ENCODE peak calls at places on chromosomes 16 and 17, in seven cellular contexts. I, H, D, Q, W, Y and G are unnamed samples.

GRCh38 chr16:57308041-57308440 is 23.6 kb upstream of the PLLP start:
- DNase-seq in I (no peak), H (peak), D (no peak), Q (no peak), W (no peak), Y (no peak), G (peak)

GRCh38 chr17:49739662-49740271 is 24.2 kb downstream of the FAM117A start:
- DNase-seq in I (peak), H (peak), D (peak), Q (peak), W (peak), Y (peak), G (peak)

GRCh38 chr17:69608808-69609494 is 194.5 kb downstream of the MAP2K6 start:
- DNase-seq in I (no peak), H (peak), D (no peak), Q (no peak), W (no peak), Y (no peak), G (no peak)

GRCh38 chr17:16363749-16364536 is 10.7 kb upstream of the CENPV start:
- DNase-seq in I (peak), H (peak), D (peak), Q (peak), W (peak), Y (peak), G (peak)

GRCh38 chr16:63744077-63744874 is 1377.6 kb downstream of the CDH11 start:
- DNase-seq in I (no peak), H (no peak), D (no peak), Q (no peak), W (no peak), Y (no peak), G (no peak)

GRCh38 chr16:68275611-68276191 is 11.4 kb downstream of the SLC7A6 start:
- DNase-seq in I (no peak), H (peak), D (no peak), Q (no peak), W (no peak), Y (no peak), G (no peak)

GRCh38 chr17:46940692-46941404 is 17.9 kb downstream of the GOSR2 start:
- DNase-seq in I (peak), H (peak), D (peak), Q (peak), W (peak), Y (peak), G (peak)

GRCh38 chr16:11612110-11612981 is 25.6 kb upstream of the LITAF start:
- DNase-seq in I (peak), H (peak), D (no peak), Q (no peak), W (no peak), Y (no peak), G (peak)

GRCh38 chr16:87926246-87927194 is 9.8 kb downstream of the CA5A start:
- DNase-seq in I (no peak), H (no peak), D (no peak), Q (no peak), W (no peak), Y (no peak), G (peak)

GRCh38 chr17:43338886-43339516 is 59.8 kb upstream of the ARL4D start:
- DNase-seq in I (peak), H (peak), D (peak), Q (peak), W (peak), Y (peak), G (peak)

GRCh38 chr16:27455700-27456099 is 53.7 kb downstream of the IL21R start:
- DNase-seq in I (no peak), H (peak), D (no peak), Q (no peak), W (no peak), Y (no peak), G (no peak)

GRCh38 chr16:48536600-48537200 is 73.3 kb downstream of the N4BP1 start:
- DNase-seq in I (no peak), H (no peak), D (no peak), Q (no peak), W (no peak), Y (no peak), G (no peak)

GRCh38 chr16:74184839-74185238 is 111.8 kb upstream of the PSMD7 start:
- DNase-seq in I (no peak), H (no peak), D (no peak), Q (no peak), W (no peak), Y (no peak), G (no peak)

GRCh38 chr16:75733305-75734141 is 7.2 kb upstream of the CPHXL start:
- DNase-seq in I (no peak), H (no peak), D (no peak), Q (peak), W (no peak), Y (no peak), G (no peak)

GRCh38 chr17:4201231-4201630 is 58.2 kb downstream of the CYB5D2 start:
- DNase-seq in I (no peak), H (no peak), D (no peak), Q (no peak), W (no peak), Y (no peak), G (no peak)

GRCh38 chr16:4682616-4683254 is 10.6 kb upstream of the NUDT16L1 start:
- DNase-seq in I (no peak), H (peak), D (no peak), Q (no peak), W (no peak), Y (no peak), G (peak)
- H3K27ac ChIP-seq in I (no peak), H (no peak), D (no peak), Q (no peak), W (no peak), Y (peak), G (no peak)

DNA sequence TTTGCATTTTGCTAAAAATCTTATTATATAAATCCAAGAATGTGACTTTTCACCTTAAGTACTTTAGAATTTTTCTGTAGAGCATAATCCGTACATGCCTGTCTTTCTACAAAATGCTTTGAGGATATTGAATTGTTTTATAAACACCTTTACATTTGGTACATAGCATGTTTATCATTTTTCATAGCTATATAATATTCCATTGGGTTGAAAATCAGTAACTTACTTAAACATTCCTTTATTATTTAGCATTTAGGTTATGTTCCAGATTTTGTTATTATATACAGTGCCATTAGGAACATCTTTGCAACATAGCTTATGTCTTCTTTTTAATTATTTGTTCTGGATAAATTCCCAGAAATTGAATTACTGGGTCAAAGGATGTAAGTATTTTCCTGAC is 17.0 kb upstream of the NOL11 start:
- DNase-seq in I (no peak), H (no peak), D (no peak), Q (no peak), W (no peak), Y (no peak), G (no peak)
- H3K27ac ChIP-seq in I (no peak), H (no peak), D (no peak), Q (no peak), W (no peak), Y (no peak), G (no peak)

GRCh38 chr17:19747829-19748806 is at the start of gene ALDH3A1:
- DNase-seq in I (peak), H (no peak), D (no peak), Q (no peak), W (no peak), Y (peak), G (no peak)
- H3K27ac ChIP-seq in I (no peak), H (no peak), D (no peak), Q (no peak), W (no peak), Y (peak), G (no peak)

GRCh38 chr16:30368122-30368791 is 2.0 kb downstream of the TBC1D10B start:
- DNase-seq in I (no peak), H (peak), D (no peak), Q (peak), W (no peak), Y (no peak), G (no peak)

GRCh38 chr16:30366511-30366910 is 3.8 kb downstream of the TBC1D10B start:
- DNase-seq in I (no peak), H (no peak), D (no peak), Q (no peak), W (no peak), Y (no peak), G (no peak)

GRCh38 chr16:30369091-30369937 is 980 bp downstream of the TBC1D10B start:
- DNase-seq in I (no peak), H (peak), D (no peak), Q (no peak), W (no peak), Y (no peak), G (peak)

GRCh38 chr16:30368792-30369090 is 1.6 kb downstream of the TBC1D10B start:
- DNase-seq in I (no peak), H (no peak), D (no peak), Q (no peak), W (no peak), Y (no peak), G (no peak)

GRCh38 chr16:30367349-30368009 is 2.8 kb downstream of the TBC1D10B start:
- DNase-seq in I (no peak), H (no peak), D (no peak), Q (no peak), W (no peak), Y (no peak), G (no peak)
- H3K27ac ChIP-seq in I (no peak), H (no peak), D (peak), Q (peak), W (no peak), Y (peak), G (peak)

GRCh38 chr16:66746048-66746447 is 5.4 kb downstream of the DYNC1LI2 start:
- DNase-seq in I (no peak), H (no peak), D (no peak), Q (no peak), W (no peak), Y (no peak), G (no peak)
- H3K27ac ChIP-seq in I (no peak), H (no peak), D (no peak), Q (no peak), W (no peak), Y (no peak), G (no peak)

DNA sequence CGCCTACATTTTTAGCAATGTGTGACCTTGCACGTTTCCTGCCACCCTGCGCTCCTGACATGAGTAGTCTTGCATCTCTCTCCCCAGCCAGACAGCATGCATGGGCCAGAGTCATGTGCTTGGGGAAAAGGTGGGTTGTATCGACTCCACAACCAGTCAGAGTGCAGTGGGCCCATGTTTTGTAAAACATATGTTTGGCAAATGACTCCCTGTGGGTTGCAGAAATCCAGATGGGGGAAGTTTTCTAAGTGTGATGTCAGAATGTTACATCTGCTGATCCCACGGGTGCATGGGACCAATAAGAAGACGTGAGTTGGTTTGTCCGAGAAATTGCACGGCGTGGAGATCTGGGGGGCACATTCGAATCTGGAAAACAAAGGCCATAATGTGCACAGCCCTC is 147.1 kb downstream of the FOXL1 start:
- DNase-seq in I (no peak), H (no peak), D (no peak), Q (no peak), W (no peak), Y (no peak), G (peak)
- H3K27ac ChIP-seq in I (no peak), H (no peak), D (no peak), Q (no peak), W (no peak), Y (no peak), G (no peak)

DNA sequence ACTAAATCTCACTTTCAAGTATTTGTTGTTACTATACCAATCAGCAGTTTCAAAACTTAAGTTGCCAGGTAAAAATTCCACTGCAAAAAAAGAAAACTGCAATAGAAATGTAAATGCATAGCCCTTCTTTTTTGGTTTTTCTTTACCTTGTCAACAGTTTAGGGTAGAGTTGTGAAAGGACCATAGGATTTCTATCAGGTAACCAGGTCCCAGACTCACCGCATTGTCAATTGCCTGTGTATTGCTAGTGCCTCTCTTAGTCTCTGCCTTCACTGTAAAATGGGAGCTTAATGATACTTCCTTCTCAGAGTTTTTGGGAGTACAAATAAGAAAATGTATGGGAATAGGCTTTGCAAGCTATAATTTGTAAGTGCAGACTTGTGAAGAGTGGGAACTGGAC is 145.0 kb downstream of the FTO start:
- DNase-seq in I (no peak), H (no peak), D (no peak), Q (no peak), W (no peak), Y (no peak), G (no peak)
- H3K27ac ChIP-seq in I (no peak), H (no peak), D (no peak), Q (no peak), W (no peak), Y (no peak), G (no peak)

GRCh38 chr17:61413654-61414133 is 14.1 kb downstream of the TBX2 start:
- DNase-seq in I (no peak), H (no peak), D (no peak), Q (no peak), W (no peak), Y (no peak), G (peak)
- H3K27ac ChIP-seq in I (no peak), H (no peak), D (peak), Q (no peak), W (no peak), Y (no peak), G (no peak)

GRCh38 chr17:47967607-47968252 is 3.2 kb upstream of the CDK5RAP3 start:
- DNase-seq in I (peak), H (peak), D (no peak), Q (no peak), W (no peak), Y (no peak), G (no peak)
- H3K27ac ChIP-seq in I (peak), H (peak), D (peak), Q (no peak), W (no peak), Y (no peak), G (no peak)

GRCh38 chr17:77313831-77314230 is 173.1 kb downstream of the SEC14L1 start:
- DNase-seq in I (no peak), H (no peak), D (no peak), Q (no peak), W (no peak), Y (no peak), G (peak)
- H3K27ac ChIP-seq in I (no peak), H (no peak), D (peak), Q (no peak), W (no peak), Y (no peak), G (no peak)